ENCODE peak calls at places on chromosomes 5 and 9, in ten cellular contexts. P, Q, R, V, G, X, S, W, J and B are unnamed samples.

GRCh38 chr9:73269430-73270101 is 117.9 kb downstream of the ANXA1 start:
- DNase-seq in P (no peak), Q (peak; percentile 60), R (peak; percentile 2), V (no peak), G (no peak), X (no peak), S (peak; percentile 10), W (peak; percentile 30), J (no peak), B (no peak)

GRCh38 chr5:83450183-83450839 is 21.2 kb upstream of the VCAN start:
- DNase-seq in P (no peak), Q (peak; percentile 85), R (no peak), V (no peak), G (no peak), X (no peak), S (no peak), W (no peak), J (no peak), B (no peak)

GRCh38 chr5:167261309-167262100 is 1029.9 kb upstream of the WWC1 start:
- DNase-seq in P (no peak), Q (no peak), R (no peak), V (no peak), G (no peak), X (no peak), S (no peak), W (peak; percentile 21), J (no peak), B (no peak)

GRCh38 chr9:79623799-79624721 is 52.3 kb downstream of the TLE4 start:
- DNase-seq in P (no peak), Q (peak; percentile 96), R (no peak), V (no peak), G (peak; percentile 63), X (no peak), S (no peak), W (no peak), J (no peak), B (peak; percentile 8)

GRCh38 chr9:20593551-20593950 is 28.7 kb downstream of the MLLT3 start:
- DNase-seq in P (no peak), Q (peak; percentile 64), R (peak; percentile 81), V (no peak), G (no peak), X (no peak), S (peak; percentile 22), W (no peak), J (no peak), B (no peak)

GRCh38 chr5:123157797-123158528 is 68.9 kb downstream of the PRDM6 start:
- DNase-seq in P (no peak), Q (peak; percentile 84), R (peak; percentile 83), V (no peak), G (no peak), X (no peak), S (peak; percentile 38), W (no peak), J (no peak), B (no peak)

GRCh38 chr9:8857330-8858249 is 1058.0 kb upstream of the DMAC1 start:
- DNase-seq in P (peak; percentile 74), Q (no peak), R (no peak), V (peak; percentile 26), G (peak; percentile 85), X (peak; percentile 88), S (no peak), W (peak; percentile 89), J (no peak), B (peak; percentile 19)

GRCh38 chr9:20642045-20642444 is 19.7 kb upstream of the MLLT3 start:
- DNase-seq in P (no peak), Q (no peak), R (no peak), V (no peak), G (no peak), X (no peak), S (no peak), W (no peak), J (no peak), B (no peak)

GRCh38 chr5:128667148-128667547 is 129.1 kb upstream of the FBN2 start:
- DNase-seq in P (no peak), Q (peak; percentile 12), R (no peak), V (no peak), G (no peak), X (no peak), S (no peak), W (peak; percentile 19), J (no peak), B (no peak)

DNA sequence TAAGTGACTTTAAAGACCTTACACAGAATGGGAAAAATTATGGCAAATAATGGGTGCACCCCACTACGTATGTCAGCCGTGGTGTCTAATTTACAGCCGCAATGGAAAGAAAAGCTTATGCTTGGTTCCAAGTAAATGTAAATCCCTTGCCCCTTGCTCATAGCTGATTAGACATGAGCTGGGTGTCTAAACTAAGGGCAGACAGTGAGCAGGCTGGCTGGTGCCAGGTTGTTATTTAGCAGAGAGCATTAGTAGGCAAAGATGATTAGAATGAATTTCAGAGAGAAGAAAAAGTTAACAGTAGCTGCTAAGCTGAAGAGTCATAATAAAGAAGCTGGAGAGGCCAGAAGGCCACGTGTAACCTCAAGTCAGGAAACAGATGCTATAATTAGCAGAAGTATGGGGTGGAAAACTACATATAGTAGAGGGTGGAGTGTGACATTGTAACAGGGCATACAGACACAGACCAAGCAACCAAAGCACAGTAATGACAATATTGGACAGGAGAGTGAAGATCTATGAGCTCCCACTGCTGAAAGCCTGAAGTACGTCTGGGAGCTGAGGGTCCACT is 257.7 kb downstream of the MCTP1 start:
- DNase-seq in P (no peak), Q (no peak), R (no peak), V (no peak), G (no peak), X (no peak), S (no peak), W (no peak), J (no peak), B (no peak)
- H3K4me3 ChIP-seq in P (no peak overlapping the region), Q (no peak overlapping the region), R (no peak overlapping the region), V (no peak overlapping the region), G (no peak overlapping the region), X (no peak overlapping the region), S (no peak overlapping the region), W (no peak overlapping the region), J (no peak overlapping the region), B (no peak overlapping the region)

GRCh38 chr5:7420506-7421280 is 24.8 kb downstream of the ADCY2 start:
- DNase-seq in P (no peak), Q (no peak), R (no peak), V (no peak), G (no peak), X (no peak), S (no peak), W (peak; percentile 62), J (no peak), B (no peak)
- H3K4me3 ChIP-seq in P (peak overlapping the region; percentile 22), Q (no peak overlapping the region), R (no peak overlapping the region), V (no peak overlapping the region), G (no peak overlapping the region), X (no peak overlapping the region), S (no peak overlapping the region), W (peak overlapping the region; percentile 42), J (no peak overlapping the region), B (no peak overlapping the region)

GRCh38 chr5:132260714-132261615 is 3.5 kb downstream of the PDLIM4 start:
- DNase-seq in P (peak; percentile 72), Q (peak; percentile 82), R (peak; percentile 96), V (peak; percentile 53), G (peak; percentile 92), X (peak; percentile 93), S (peak; percentile 88), W (no peak), J (peak; percentile 23), B (no peak)

GRCh38 chr5:132259061-132259851 is 1.8 kb downstream of the PDLIM4 start:
- DNase-seq in P (peak; percentile 80), Q (peak; percentile 76), R (peak; percentile 95), V (no peak), G (peak; percentile 96), X (peak; percentile 93), S (peak; percentile 75), W (peak; percentile 54), J (no peak), B (peak; percentile 47)

GRCh38 chr5:132258102-132259060 is 885 bp downstream of the PDLIM4 start:
- DNase-seq in P (peak; percentile 80), Q (peak; percentile 52), R (peak; percentile 61), V (no peak), G (peak; percentile 85), X (no peak), S (no peak), W (no peak), J (no peak), B (peak; percentile 13)

GRCh38 chr5:132261881-132262845 is 4.7 kb downstream of the PDLIM4 start:
- DNase-seq in P (peak; percentile 69), Q (no peak), R (no peak), V (no peak), G (no peak), X (no peak), S (no peak), W (no peak), J (peak; percentile 10), B (no peak)

GRCh38 chr5:132260051-132260450 is 2.6 kb downstream of the PDLIM4 start:
- DNase-seq in P (peak; percentile 69), Q (peak; percentile 78), R (peak; percentile 61), V (no peak), G (no peak), X (peak; percentile 78), S (no peak), W (no peak), J (peak; percentile 9), B (no peak)
- H3K4me3 ChIP-seq in P (peak overlapping the region; percentile 81), Q (no peak overlapping the region), R (peak overlapping the region; percentile 92), V (no peak overlapping the region), G (peak overlapping the region; percentile 87), X (no peak overlapping the region), S (peak overlapping the region; percentile 67), W (no peak overlapping the region), J (no peak overlapping the region), B (no peak overlapping the region)

GRCh38 chr5:159212667-159213462 is 3.5 kb upstream of the RNF145 start:
- DNase-seq in P (no peak), Q (no peak), R (no peak), V (no peak), G (no peak), X (no peak), S (no peak), W (no peak), J (no peak), B (no peak)

GRCh38 chr5:159209438-159210305 is at the start of gene RNF145:
- DNase-seq in P (peak; percentile 87), Q (peak; percentile 83), R (peak; percentile 86), V (peak; percentile 74), G (peak; percentile 92), X (peak; percentile 96), S (peak; percentile 52), W (peak; percentile 87), J (peak; percentile 96), B (peak; percentile 45)

GRCh38 chr5:159210306-159210722 is 961 bp upstream of the RNF145 start:
- DNase-seq in P (no peak), Q (peak; percentile 83), R (no peak), V (no peak), G (no peak), X (no peak), S (no peak), W (no peak), J (no peak), B (no peak)

GRCh38 chr5:159210846-159211245 is 1.5 kb upstream of the RNF145 start:
- DNase-seq in P (no peak), Q (no peak), R (no peak), V (no peak), G (no peak), X (no peak), S (no peak), W (no peak), J (no peak), B (no peak)

DNA sequence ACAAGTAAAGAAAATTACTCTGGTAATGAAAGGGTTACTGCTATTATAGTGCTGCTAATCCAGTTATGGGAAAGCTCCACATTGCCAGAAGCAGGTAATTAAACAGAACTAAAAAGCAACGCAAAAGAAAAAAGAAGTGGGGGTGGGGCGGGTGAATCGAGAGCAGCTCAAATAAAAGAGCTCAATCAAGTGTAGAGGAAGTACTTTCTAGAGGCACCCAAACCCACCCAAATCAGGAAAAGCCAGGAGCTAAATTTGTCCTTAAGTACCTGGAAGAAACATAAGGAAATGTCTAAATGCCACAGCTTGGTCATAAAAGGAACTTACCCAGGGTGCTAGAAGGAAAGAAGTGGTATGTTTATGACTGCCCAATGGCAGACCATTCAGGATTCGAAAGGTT is 2.4 kb upstream of the RNF145 start:
- DNase-seq in P (no peak), Q (no peak), R (no peak), V (no peak), G (no peak), X (no peak), S (no peak), W (no peak), J (no peak), B (no peak)
- H3K4me3 ChIP-seq in P (no peak overlapping the region), Q (no peak overlapping the region), R (no peak overlapping the region), V (no peak overlapping the region), G (no peak overlapping the region), X (no peak overlapping the region), S (no peak overlapping the region), W (no peak overlapping the region), J (no peak overlapping the region), B (no peak overlapping the region)